ENCODE peak calls at places on chromosomes 11 and 22, in four cellular contexts. N is K562, X is GM12878, P is H1. A is an unnamed sample.

GRCh38 chr11:120400564-120401364 is 64.6 kb downstream of the ARHGEF12 start:
- DNase-seq in N (peak), X (peak), P (no peak), A (peak)

GRCh38 chr11:97136067-97136466 is 746.3 kb downstream of the JRKL start:
- DNase-seq in N (no peak), X (no peak), P (no peak), A (no peak)

GRCh38 chr11:34266090-34266912 is 91.5 kb downstream of the ABTB2 start:
- DNase-seq in N (no peak), X (no peak), P (no peak), A (no peak)

GRCh38 chr11:128503231-128503991 is 83.9 kb downstream of the ETS1 start:
- DNase-seq in N (no peak), X (no peak), P (no peak), A (no peak)

GRCh38 chr11:57321388-57321995 is 3.3 kb downstream of the TNKS1BP1 start:
- DNase-seq in N (no peak), X (no peak), P (no peak), A (no peak)

GRCh38 chr22:38069372-38070249 is 12.4 kb downstream of the PICK1 start:
- DNase-seq in N (peak), X (no peak), P (no peak), A (no peak)

GRCh38 chr11:33399421-33399820 is 142.2 kb downstream of the HIPK3 start:
- DNase-seq in N (no peak), X (no peak), P (no peak), A (no peak)

GRCh38 chr22:22939537-22940368 is 52.1 kb downstream of the IGLL5 start:
- DNase-seq in N (no peak), X (no peak), P (no peak), A (no peak)

GRCh38 chr11:117052196-117053149 is 45.8 kb downstream of the SIK3 start:
- DNase-seq in N (no peak), X (no peak), P (no peak), A (no peak)

GRCh38 chr11:79263001-79263400 is 177.8 kb downstream of the TENM4 start:
- DNase-seq in N (no peak), X (no peak), P (no peak), A (no peak)

GRCh38 chr11:61145228-61146005 is 15.8 kb downstream of the VPS37C start:
- DNase-seq in N (no peak), X (no peak), P (no peak), A (no peak)

GRCh38 chr11:288328-289144 is at the start of gene PGGHG:
- DNase-seq in N (peak), X (no peak), P (no peak), A (no peak)

GRCh38 chr11:42112896-42113295 is 653.4 kb upstream of the LRRC4C start:
- DNase-seq in N (no peak), X (no peak), P (no peak), A (no peak)

GRCh38 chr11:4385978-4386740 is 7.3 kb downstream of the TRIM21 start:
- DNase-seq in N (no peak), X (no peak), P (no peak), A (no peak)

GRCh38 chr11:83571301-83571700 is 285.1 kb upstream of the CCDC90B start:
- DNase-seq in N (no peak), X (no peak), P (no peak), A (no peak)

GRCh38 chr22:47391169-47392053 is 629.0 kb downstream of the TBC1D22A start:
- DNase-seq in N (no peak), X (no peak), P (no peak), A (no peak)

GRCh38 chr11:65593518-65594414 is 1.8 kb downstream of the KCNK7 start:
- DNase-seq in N (peak), X (no peak), P (no peak), A (no peak)

GRCh38 chr11:20873054-20873453 is 203.7 kb downstream of the NELL1 start:
- DNase-seq in N (peak), X (no peak), P (peak), A (peak)

GRCh38 chr22:45518580-45518991 is 15.9 kb downstream of the FBLN1 start:
- DNase-seq in N (no peak), X (no peak), P (no peak), A (peak)

GRCh38 chr11:46977940-46978595 is 41.5 kb downstream of the CSTPP1 start:
- DNase-seq in N (no peak), X (no peak), P (no peak), A (peak)

GRCh38 chr22:44424131-44424711 is 73.8 kb downstream of the RTL6 start:
- DNase-seq in N (no peak), X (no peak), P (no peak), A (no peak)

GRCh38 chr11:122871302-122871701 is 11.3 kb upstream of the JHY start:
- DNase-seq in N (no peak), X (no peak), P (no peak), A (no peak)

GRCh38 chr11:2739531-2740274 is 39.9 kb upstream of the KCNQ1OT1 start:
- DNase-seq in N (no peak), X (no peak), P (no peak), A (no peak)

GRCh38 chr11:2738551-2739431 is 39.0 kb upstream of the KCNQ1OT1 start:
- DNase-seq in N (peak), X (no peak), P (no peak), A (no peak)

GRCh38 chr11:2741006-2741376 is 41.2 kb upstream of the KCNQ1OT1 start:
- DNase-seq in N (peak), X (no peak), P (no peak), A (no peak)

GRCh38 chr11:2741377-2742131 is 41.8 kb upstream of the KCNQ1OT1 start:
- DNase-seq in N (peak), X (no peak), P (no peak), A (no peak)

GRCh38 chr11:2740275-2740940 is 40.6 kb upstream of the KCNQ1OT1 start:
- DNase-seq in N (peak), X (no peak), P (no peak), A (no peak)
- TF ChIP-seq YY1 in N (no peak), X (no peak), P (no peak), A (no peak)

DNA sequence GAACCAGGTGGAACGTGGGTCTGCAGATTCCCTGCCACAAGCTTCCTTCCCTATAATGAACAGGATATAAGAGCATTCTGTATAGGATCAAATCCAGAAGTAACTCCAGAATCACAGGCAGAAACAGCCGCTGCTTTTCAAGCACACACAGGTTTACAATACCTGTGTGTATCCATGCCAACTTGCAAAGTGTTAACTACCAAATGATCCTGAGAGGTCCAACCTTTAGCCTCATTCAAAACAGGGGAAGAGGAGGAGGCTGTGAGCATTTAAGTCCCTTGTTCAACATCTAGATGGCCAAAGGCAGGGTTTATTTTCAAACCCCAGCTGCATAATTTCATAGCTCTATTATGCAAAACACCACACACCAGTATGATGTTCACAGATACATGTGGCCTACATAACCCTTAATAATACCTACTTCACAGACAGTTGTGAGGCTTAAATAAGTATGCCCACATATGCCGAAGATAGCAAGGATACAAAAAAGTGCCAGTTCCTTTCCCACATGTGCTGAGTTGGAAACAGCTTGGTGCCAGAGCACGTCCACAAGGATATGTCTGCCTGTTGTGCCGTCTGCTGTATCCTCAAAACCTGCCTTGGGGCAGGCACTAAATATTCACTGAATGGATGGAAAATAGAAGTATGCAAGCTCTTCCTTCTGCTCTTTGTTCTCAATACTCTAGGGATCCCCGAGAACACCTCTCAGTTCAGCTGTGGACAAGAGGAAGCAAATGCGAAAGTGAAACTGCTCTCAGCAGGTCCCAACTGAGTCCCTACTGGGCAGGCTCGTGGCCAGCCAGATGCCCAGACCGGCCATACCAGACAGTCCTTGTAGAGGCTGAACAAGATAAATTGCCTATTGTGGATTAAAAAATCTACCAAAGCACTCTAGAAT is 66.8 kb downstream of the LARGE1 start:
- DNase-seq in N (no peak), X (peak), P (no peak), A (peak)
- TF ChIP-seq HDAC2 in N (no peak), X (no peak), P (no peak), A (no peak)

GRCh38 chr11:73252577-73253191 is 19.5 kb upstream of the P2RY6 start:
- DNase-seq in N (no peak), X (no peak), P (no peak), A (no peak)
- TF ChIP-seq YY1 in N (no peak), X (no peak), P (no peak), A (no peak)

GRCh38 chr11:95933594-95933993 is 9.7 kb upstream of the MTMR2 start:
- DNase-seq in N (no peak), X (no peak), P (no peak), A (peak)

GRCh38 chr11:95944623-95945022 is 20.7 kb upstream of the MTMR2 start:
- DNase-seq in N (no peak), X (no peak), P (no peak), A (no peak)

GRCh38 chr11:95937358-95937757 is 13.5 kb upstream of the MTMR2 start:
- DNase-seq in N (no peak), X (no peak), P (no peak), A (peak)

DNA sequence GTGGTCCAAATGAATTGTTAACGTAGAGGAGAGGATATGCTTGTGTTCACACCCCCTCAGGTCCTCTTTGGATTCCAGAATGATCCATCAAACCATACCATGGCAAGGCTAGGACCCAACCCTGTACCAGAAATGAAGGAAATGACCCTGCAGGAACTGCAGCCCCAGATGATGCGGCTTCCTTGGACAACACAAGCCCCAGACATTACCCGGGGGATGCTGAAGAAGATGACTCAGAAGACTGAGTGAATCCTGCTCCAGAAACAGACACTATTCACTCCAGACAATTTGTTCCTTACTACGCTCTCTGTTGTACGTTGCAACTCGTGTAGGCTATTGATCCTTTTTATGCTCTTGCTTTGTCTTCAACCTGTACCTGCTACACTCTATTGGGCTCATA is 15.2 kb upstream of the MTMR2 start:
- DNase-seq in N (no peak), X (no peak), P (no peak), A (no peak)
- TF ChIP-seq HDAC2 in N (no peak), X (no peak), P (no peak), A (no peak)

DNA sequence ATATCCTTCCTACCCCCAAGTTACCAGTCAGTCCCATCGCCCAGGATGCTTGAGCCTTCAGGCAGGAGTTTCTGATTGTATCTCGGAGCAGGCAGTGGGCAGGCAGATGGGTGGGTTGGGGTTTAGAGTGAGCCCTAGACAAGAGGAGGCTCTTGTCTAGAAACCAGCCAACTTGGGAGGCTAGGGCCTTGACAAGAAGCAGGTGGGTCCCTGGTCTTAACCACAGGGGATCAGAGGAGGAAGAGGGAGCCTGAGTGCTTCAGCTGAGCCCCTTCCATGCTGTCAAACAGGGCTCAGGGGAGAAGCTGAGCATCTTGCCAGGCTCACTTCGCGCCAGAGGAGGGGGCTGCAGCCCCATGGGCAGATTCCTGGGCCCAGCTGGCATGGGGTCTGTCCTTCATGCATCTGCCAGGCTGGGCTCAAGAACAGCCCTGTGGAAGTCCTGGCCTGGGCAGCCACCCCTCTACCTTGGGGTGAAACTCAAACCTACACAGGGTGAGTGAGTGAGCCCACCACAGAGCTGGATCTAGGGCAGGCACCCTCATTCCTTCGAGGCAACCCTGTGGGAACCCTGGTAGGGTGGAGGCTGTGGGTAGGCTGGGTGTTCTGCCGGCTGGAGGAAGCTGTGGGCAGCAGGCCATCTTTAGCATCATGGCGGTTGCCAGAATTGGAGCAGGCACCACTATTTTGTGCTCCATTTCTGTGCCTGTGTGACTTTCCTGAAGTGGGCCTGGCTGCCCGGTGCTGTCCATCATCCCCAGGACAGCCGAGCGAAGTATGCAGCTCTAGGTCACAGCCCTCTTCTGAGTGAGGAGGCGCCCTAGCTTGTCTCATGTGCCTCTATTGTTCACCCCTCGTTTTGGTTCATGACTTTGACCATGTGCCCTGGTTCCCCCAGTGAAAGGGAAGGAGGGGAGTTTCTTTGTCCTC is 108.1 kb downstream of the MORC2 start:
- DNase-seq in N (peak), X (no peak), P (no peak), A (no peak)
- TF ChIP-seq YY1 in N (no peak), X (no peak), P (no peak), A (no peak)

GRCh38 chr22:24831678-24832077 is 25.7 kb downstream of the SGSM1 start:
- DNase-seq in N (no peak), X (no peak), P (no peak), A (no peak)

GRCh38 chr22:24833881-24834495 is 28.0 kb downstream of the SGSM1 start:
- DNase-seq in N (no peak), X (no peak), P (no peak), A (no peak)

GRCh38 chr22:24830205-24830979 is 24.4 kb downstream of the SGSM1 start:
- DNase-seq in N (no peak), X (no peak), P (no peak), A (no peak)

GRCh38 chr22:24836282-24836681 is 30.3 kb downstream of the SGSM1 start:
- DNase-seq in N (no peak), X (no peak), P (no peak), A (no peak)

GRCh38 chr22:24834845-24835570 is 29.0 kb downstream of the SGSM1 start:
- DNase-seq in N (no peak), X (no peak), P (no peak), A (peak)
- TF ChIP-seq HDAC2 in N (no peak), X (no peak), P (no peak), A (no peak)

GRCh38 chr11:31656051-31656450 is 146.5 kb downstream of the ELP4 start:
- DNase-seq in N (no peak), X (no peak), P (no peak), A (no peak)
- TF ChIP-seq YY1 in N (no peak), X (no peak), P (no peak), A (no peak)

A was measured in HepG2.